ENCODE peak calls at places on chromosomes 12 and 14, in eight cellular contexts. A, N, D, E, V, K, S and L are unnamed samples. For H3K27me3, the result is how much of the 10 kb centered on the place peaks cover.

GRCh38 chr12:28065889-28066630 is 93.5 kb upstream of the PTHLH start:
- DNase-seq in A (no peak), N (no peak), E (no peak), V (no peak), D (no peak), S (no peak), K (no peak), L (no peak)

GRCh38 chr14:79584679-79585078 is 626.6 kb downstream of the DIO2 start:
- DNase-seq in D (no peak), K (no peak), N (peak), E (no peak), S (no peak), V (peak), A (no peak), L (peak)

GRCh38 chr14:23408307-23408630 is 196 bp upstream of the MYH6 start:
- DNase-seq in V (no peak), N (no peak), E (no peak), S (no peak), D (no peak), A (peak), K (no peak), L (peak)

GRCh38 chr12:120404271-120404670 is 33.6 kb upstream of the COX6A1 start:
- DNase-seq in A (no peak), N (no peak), S (peak), E (no peak), D (peak), K (no peak), V (no peak), L (no peak)

GRCh38 chr12:87428701-87429277 is 600.4 kb downstream of the C12orf50 start:
- DNase-seq in K (no peak), A (no peak), N (no peak), S (no peak), V (peak), E (no peak), D (no peak), L (no peak)

GRCh38 chr14:87934185-87934584 is 58.8 kb downstream of the GALC start:
- DNase-seq in D (no peak), E (no peak), S (no peak), A (no peak), K (peak), V (peak), N (no peak), L (no peak)

GRCh38 chr12:105470601-105471000 is 140.1 kb downstream of the C12orf75 start:
- DNase-seq in N (no peak), D (no peak), S (no peak), A (no peak), V (no peak), E (no peak), K (no peak), L (no peak)

GRCh38 chr12:32365473-32366064 is 33.8 kb upstream of the FGD4 start:
- DNase-seq in K (peak), A (no peak), E (no peak), S (peak), D (peak), V (peak), N (peak), L (peak)

GRCh38 chr14:75334191-75335051 is 55.8 kb downstream of the FOS start:
- DNase-seq in S (no peak), D (peak), K (no peak), E (no peak), A (peak), N (no peak), V (no peak), L (peak)

GRCh38 chr14:95470942-95471499 is 45.4 kb downstream of the SYNE3 start:
- DNase-seq in E (no peak), N (no peak), A (peak), D (no peak), S (no peak), K (no peak), V (no peak), L (no peak)

GRCh38 chr14:101024686-101025085 is 121.2 kb upstream of the RTL1 start:
- DNase-seq in N (no peak), S (no peak), E (peak), V (no peak), A (no peak), K (no peak), D (peak), L (no peak)

GRCh38 chr12:47491516-47491915 is 214.3 kb downstream of the RPAP3 start:
- DNase-seq in V (no peak), S (no peak), N (no peak), A (no peak), K (no peak), D (no peak), E (no peak), L (no peak)
- H3K27me3 ChIP-seq in V (under half), S (under half), N (under half), A (under half), K (under half), D (under half), E (under half), L (under half)

DNA sequence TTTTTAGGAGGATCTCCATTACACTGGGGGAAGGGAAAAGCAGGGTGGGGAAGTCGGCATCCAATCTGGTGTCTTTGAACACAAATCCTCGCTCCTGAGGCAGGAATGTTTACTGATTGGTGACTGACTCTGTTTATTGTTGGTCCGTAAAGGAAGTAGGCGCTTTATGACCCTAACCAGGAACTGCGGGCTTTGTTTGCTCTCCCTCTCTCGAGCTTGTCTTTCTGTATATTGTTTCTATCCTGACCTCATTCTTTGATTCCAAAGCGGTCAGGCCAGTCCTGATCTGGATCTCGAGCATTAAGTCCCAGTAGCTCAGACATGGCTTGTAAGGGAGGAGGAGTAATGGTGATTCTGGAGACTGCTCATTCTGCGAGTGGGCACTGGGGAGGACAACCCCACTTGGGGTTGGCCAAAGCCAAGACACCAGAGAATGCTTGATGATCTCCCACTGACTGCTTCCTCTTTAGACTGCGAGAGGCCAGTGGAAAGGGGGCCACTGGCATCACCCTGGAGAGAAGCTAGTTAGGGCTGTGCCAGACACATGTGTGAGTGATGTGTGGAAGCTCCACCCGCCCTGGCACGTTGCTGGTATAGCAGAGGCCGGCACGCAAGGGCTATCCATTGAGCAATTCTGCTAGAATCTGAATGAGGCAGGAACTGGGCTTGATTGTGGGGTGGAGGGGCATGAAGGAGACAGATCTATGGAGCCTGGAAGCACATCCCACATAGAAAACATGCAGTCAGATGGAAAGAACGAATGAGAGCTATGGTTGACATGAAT is 194.6 kb downstream of the PAX9 start:
- DNase-seq in S (no peak), K (no peak), A (no peak), V (peak), N (no peak), D (no peak), E (no peak), L (no peak)
- H3K27me3 ChIP-seq in S (under half), K (under half), A (under half), V (under half), N (under half), D (under half), E (under half), L (under half)

GRCh38 chr12:5628501-5628900 is 196.6 kb downstream of the NTF3 start:
- DNase-seq in A (no peak), D (no peak), K (no peak), E (no peak), S (no peak), N (no peak), V (no peak), L (no peak)
- H3K27me3 ChIP-seq in A (under half), D (under half), K (under half), E (under half), S (half or more), N (under half), V (under half), L (under half)

DNA sequence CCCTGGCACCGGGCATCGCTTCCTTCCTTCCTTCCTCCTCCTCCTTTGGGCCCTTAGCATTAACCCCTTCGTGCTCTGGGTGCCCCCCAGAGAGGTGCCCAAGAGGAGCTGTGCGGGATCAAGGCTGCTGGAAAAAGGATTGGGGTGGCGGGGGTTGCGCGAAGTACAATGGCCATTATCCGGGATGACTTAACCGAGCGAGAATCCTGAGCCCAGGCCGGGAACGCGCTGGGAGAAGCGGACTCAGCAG is 2.8 kb downstream of the DHH start:
- DNase-seq in D (no peak), K (no peak), N (no peak), A (no peak), S (no peak), V (no peak), E (no peak), L (no peak)
- H3K27me3 ChIP-seq in D (half or more), K (half or more), N (under half), A (under half), S (under half), V (under half), E (half or more), L (half or more)

DNA sequence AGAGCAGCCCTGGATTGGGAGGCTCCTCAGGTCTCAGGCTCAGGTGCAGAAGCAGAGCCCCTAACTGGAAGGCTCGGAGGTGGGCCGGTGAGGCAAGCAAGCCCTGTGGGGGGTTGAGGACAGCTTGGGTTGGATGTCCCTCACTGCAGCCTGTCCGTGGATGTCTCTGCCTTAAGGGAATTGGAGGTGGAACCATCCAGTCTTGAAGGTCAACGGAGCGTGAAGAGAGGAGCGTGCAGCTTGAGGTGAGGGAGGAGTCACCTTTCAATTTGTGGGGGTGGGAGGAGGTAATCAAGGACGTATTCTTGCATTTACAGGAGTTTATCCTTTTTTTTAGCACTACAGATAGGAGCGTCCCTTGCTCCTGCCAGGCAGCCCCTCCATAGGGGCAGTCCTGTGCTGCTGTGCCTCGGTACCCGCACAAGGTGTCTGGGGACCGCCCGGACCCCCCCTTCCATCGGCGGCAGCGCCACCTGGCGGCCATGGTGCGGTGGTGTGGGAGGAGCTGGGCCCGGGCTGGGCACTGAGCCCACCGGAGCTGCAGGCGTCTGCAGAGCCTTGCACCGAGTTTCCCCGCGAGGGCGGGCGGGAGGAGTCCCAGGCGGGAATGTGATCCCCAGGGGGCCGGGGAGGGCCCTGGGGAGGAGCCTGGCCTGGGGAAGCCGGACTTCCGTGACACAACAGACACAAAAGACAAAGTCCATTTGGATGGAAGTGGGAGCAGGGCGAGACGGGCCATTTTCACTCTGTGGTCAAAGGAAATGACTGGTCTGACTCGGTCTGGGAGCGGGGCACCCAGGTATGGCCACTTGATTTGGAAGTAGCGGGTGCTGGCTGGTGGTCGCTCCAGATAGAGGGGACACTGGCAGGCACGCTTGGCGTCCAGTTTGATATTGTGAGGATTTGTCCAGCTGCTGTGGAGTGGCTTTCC is 884 bp downstream of the DNAJC22 start:
- DNase-seq in A (peak), N (peak), S (peak), V (peak), K (peak), D (peak), E (peak), L (peak)
- H3K27me3 ChIP-seq in A (under half), N (under half), S (under half), V (under half), K (half or more), D (under half), E (under half), L (half or more)

GRCh38 chr12:111029305-111029704 is 108.9 kb upstream of the MYL2 start:
- DNase-seq in S (no peak), E (no peak), V (no peak), D (no peak), K (no peak), A (no peak), N (no peak), L (no peak)
- H3K27me3 ChIP-seq in S (under half), E (half or more), V (half or more), D (under half), K (under half), A (under half), N (under half), L (under half)

DNA sequence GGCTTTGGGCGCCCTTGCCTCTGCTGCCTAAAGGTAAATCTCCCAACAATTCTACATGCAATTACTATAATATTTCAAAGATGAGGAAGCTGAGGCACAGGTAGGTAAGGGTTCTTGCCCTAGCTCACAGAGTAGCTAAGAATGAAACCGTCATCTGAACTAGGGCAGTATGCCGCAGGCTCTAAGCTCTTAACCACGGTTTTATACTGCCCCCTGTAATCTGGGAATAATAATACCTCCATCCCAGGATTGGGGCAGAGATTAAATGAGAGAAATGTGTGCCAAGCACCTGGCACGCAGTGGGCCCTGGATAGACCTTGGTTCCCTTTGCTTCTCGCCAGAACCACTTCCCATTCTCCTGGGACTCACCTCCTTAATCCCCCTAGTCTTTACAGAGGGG is 1.5 kb upstream of the HRK start:
- DNase-seq in K (peak), N (no peak), V (peak), A (no peak), S (peak), D (peak), E (no peak), L (no peak)
- H3K27me3 ChIP-seq in K (half or more), N (half or more), V (under half), A (under half), S (under half), D (half or more), E (half or more), L (half or more)

DNA sequence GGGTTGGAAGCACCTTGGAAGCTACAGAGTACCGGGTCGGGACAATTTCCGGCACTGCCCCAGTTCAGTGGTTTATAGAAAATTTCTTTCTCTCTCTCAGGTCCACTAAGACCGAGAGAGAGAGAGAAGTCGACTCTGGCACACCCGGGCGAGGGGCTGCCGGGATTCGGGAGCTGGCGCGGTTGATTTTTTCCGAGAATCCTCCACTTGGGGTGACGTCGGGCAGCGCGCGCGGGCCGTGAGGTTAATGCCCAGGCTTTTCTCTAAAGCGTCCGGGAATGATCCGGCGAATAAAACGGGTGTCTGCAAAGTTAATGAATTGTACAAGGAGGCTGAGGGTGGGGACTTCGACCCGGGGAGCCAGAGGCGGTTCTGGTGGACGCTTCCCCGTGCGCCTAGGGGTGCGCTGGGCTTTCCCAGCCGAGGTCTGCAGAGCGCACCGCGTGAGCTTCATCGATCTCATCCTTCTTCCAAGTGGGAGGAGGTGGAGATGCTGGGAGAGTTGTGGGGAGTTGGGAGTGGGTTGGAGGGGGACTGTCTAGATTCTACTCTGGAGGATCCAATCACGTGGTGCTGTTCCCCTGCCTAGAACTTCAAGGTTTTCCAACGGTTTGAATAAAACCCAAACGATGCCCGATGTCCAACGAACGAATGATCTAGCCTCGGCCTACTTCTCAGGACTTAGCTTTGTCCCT is 51.9 kb upstream of the TBX3 start:
- DNase-seq in A (no peak), S (no peak), E (no peak), K (peak), N (no peak), D (no peak), V (no peak), L (no peak)
- H3K27me3 ChIP-seq in A (under half), S (under half), E (under half), K (half or more), N (under half), D (under half), V (under half), L (under half)

GRCh38 chr12:52776435-52776834 is 710 bp downstream of the KRT76 start:
- DNase-seq in N (no peak), K (no peak), E (no peak), V (no peak), A (no peak), D (no peak), S (no peak), L (no peak)

GRCh38 chr12:52772188-52772587 is 5.0 kb downstream of the KRT76 start:
- DNase-seq in E (no peak), S (no peak), D (no peak), K (no peak), A (no peak), N (no peak), V (no peak), L (no peak)

GRCh38 chr12:52772727-52773126 is 4.4 kb downstream of the KRT76 start:
- DNase-seq in N (no peak), S (no peak), K (no peak), E (no peak), V (no peak), D (no peak), A (no peak), L (no peak)

GRCh38 chr12:52776913-52777395 is at the start of gene KRT76:
- DNase-seq in E (no peak), N (no peak), D (no peak), K (no peak), A (no peak), V (no peak), S (no peak), L (no peak)

GRCh38 chr12:52774629-52775250 is 2.4 kb downstream of the KRT76 start:
- DNase-seq in V (peak), D (no peak), E (no peak), S (no peak), A (no peak), N (no peak), K (no peak), L (no peak)
- H3K27me3 ChIP-seq in V (under half), D (under half), E (under half), S (half or more), A (under half), N (under half), K (under half), L (half or more)

DNA sequence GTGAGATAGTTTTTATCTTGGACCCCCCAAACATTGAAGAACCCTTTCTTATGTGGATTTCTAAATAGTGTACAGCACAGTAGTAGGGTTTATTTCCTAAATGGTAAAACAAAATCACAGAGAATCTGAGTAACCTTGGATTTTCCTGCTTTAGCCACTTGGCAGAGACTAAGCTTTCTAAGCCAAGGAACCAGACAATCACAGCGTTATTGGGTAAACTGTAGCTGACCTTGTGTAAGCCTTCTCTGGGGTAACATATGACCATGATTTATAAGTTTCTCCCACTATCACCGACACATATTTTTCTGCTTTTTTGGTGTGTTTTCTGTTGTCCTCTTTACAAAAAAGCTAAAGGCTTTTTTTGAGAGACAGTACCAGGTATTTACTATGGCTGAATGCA is 136.3 kb upstream of the PZP start:
- DNase-seq in E (no peak), N (no peak), V (no peak), D (no peak), S (no peak), K (no peak), A (no peak), L (no peak)
- H3K27me3 ChIP-seq in E (under half), N (under half), V (under half), D (under half), S (under half), K (under half), A (under half), L (under half)